ENCODE peak calls at places on chromosomes 4 and X, in four cellular contexts. T is HepG2, Q is SK-N-SH, M is K562. A is an unnamed sample.

GRCh38 chr4:150679767-150680088 is 97.8 kb downstream of the MAB21L2 start:
- DNase-seq in T (no peak), Q (no peak), M (no peak), A (no peak)

GRCh38 chr4:1504786-1505500 is 98.7 kb upstream of the NKX1-1 start:
- DNase-seq in T (no peak), Q (peak), M (no peak), A (no peak)

GRCh38 chrX:118495958-118496762 is 545 bp downstream of the DOCK11 start:
- DNase-seq in T (no peak), Q (peak), M (peak), A (peak)

GRCh38 chr4:183449193-183449888 is 4.9 kb downstream of the CDKN2AIP start:
- DNase-seq in T (no peak), Q (no peak), M (no peak), A (no peak)

GRCh38 chr4:108350332-108350731 is 181.6 kb upstream of the LEF1 start:
- DNase-seq in T (no peak), Q (peak), M (no peak), A (no peak)

GRCh38 chr4:70299643-70300042 is 35.1 kb upstream of the CABS1 start:
- DNase-seq in T (no peak), Q (no peak), M (no peak), A (no peak)

GRCh38 chr4:59973496-59973895 is 1226.6 kb upstream of the ADGRL3 start:
- DNase-seq in T (no peak), Q (no peak), M (no peak), A (no peak)

GRCh38 chr4:2583517-2583916 is 47.1 kb downstream of the FAM193A start:
- DNase-seq in T (no peak), Q (no peak), M (no peak), A (no peak)

GRCh38 chr4:164373021-164373420 is 380.9 kb upstream of the SMIM31 start:
- DNase-seq in T (no peak), Q (no peak), M (no peak), A (no peak)

GRCh38 chr4:87985097-87985886 is 9.8 kb downstream of the SPP1 start:
- DNase-seq in T (peak), Q (peak), M (no peak), A (peak)

GRCh38 chr4:13541176-13541604 is 3.1 kb downstream of the NKX3-2 start:
- DNase-seq in T (no peak), Q (peak), M (no peak), A (no peak)

GRCh38 chr4:184331155-184331995 is 113.7 kb upstream of the ENPP6 start:
- DNase-seq in T (no peak), Q (no peak), M (no peak), A (no peak)

GRCh38 chrX:119512145-119512800 is 44.0 kb downstream of the SLC25A5 start:
- DNase-seq in T (peak), Q (peak), M (peak), A (peak)

GRCh38 chr4:183398298-183399129 is 45.9 kb upstream of the CDKN2AIP start:
- DNase-seq in T (peak), Q (peak), M (peak), A (peak)

GRCh38 chr4:85370400-85371032 is 104.4 kb upstream of the ARHGAP24 start:
- DNase-seq in T (peak), Q (peak), M (peak), A (peak)

GRCh38 chr4:37542749-37543148 is 143.4 kb downstream of the RELL1 start:
- DNase-seq in T (no peak), Q (no peak), M (no peak), A (no peak)

GRCh38 chr4:102263024-102263787 is 82.1 kb downstream of the SLC39A8 start:
- DNase-seq in T (peak), Q (peak), M (peak), A (peak)

GRCh38 chr4:186669159-186669720 is 54.4 kb downstream of the FAT1 start:
- DNase-seq in T (peak), Q (peak), M (peak), A (no peak)

GRCh38 chrX:12245650-12246645 is 107.7 kb downstream of the FRMPD4 start:
- DNase-seq in T (no peak), Q (no peak), M (no peak), A (no peak)

GRCh38 chrX:9148626-9149385 is 114.9 kb upstream of the FAM9B start:
- DNase-seq in T (no peak), Q (no peak), M (no peak), A (no peak)

GRCh38 chr4:182062936-182063335 is 180.3 kb upstream of the TENM3 start:
- DNase-seq in T (no peak), Q (no peak), M (no peak), A (no peak)

GRCh38 chrX:38437093-38437492 is 84.7 kb downstream of the OTC start:
- DNase-seq in T (no peak), Q (no peak), M (no peak), A (no peak)

GRCh38 chrX:102739642-102740041 is 19.1 kb downstream of the GPRASP3 start:
- DNase-seq in T (no peak), Q (no peak), M (peak), A (no peak)

GRCh38 chrX:40153335-40154221 is 55.8 kb upstream of the BCOR start:
- DNase-seq in T (no peak), Q (peak), M (peak), A (peak)

GRCh38 chr4:8920289-8920965 is 48.8 kb upstream of the HMX1 start:
- DNase-seq in T (no peak), Q (no peak), M (no peak), A (no peak)

GRCh38 chr4:119099227-119099910 is 36.3 kb upstream of the MYOZ2 start:
- DNase-seq in T (no peak), Q (peak), M (no peak), A (no peak)

GRCh38 chrX:119708936-119709335 is 16.0 kb upstream of the SEPTIN6 start:
- DNase-seq in T (no peak), Q (no peak), M (no peak), A (no peak)

DNA sequence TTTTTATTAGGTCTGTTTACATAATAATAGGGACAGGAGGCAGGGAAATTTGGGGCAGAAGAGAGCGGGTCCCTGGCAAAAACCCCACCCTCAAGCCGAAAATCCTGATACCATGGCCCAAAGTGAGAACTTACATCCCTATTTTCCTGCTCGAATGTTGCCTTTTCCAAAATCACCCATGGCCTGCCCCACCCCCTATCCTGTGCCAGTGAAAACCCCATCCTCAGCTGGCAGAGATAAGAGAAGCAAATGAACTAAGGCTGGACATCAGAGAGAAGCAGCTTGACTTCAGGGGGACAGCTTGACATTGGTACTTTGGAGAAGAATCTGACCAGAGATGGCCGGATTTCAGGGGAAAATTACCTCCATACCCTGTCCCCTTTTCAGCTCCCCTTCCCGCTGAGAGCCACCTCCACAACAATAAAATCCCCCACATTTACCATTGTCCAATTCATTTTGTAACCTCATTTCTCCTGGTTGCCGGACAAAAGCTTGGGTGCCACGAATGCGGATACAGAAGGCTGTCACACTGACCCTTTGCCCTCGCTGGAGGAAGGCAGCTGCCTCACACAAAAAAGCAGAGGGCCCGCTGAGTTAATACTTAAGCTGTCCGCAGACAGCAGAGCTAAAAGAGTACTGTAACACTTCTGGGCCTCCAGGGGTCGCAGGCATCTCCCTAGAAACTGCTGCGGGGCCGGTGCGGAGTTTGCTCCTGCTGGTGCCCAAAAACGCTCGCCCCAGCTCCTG is 196.2 kb downstream of the SNCA start:
- DNase-seq in T (peak), Q (peak), M (peak), A (no peak)
- H3K4me3 ChIP-seq in T (peak), Q (peak), M (no peak), A (no peak)

GRCh38 chr4:25890653-25891485 is 23.2 kb upstream of the SMIM20 start:
- DNase-seq in T (no peak), Q (no peak), M (no peak), A (no peak)
- TF ChIP-seq REST in T (no peak), Q (no peak), M (no peak), A (no peak)

GRCh38 chr4:170080496-170080895 is 9.3 kb downstream of the AADAT start:
- DNase-seq in T (no peak), Q (no peak), M (no peak), A (no peak)

GRCh38 chr4:170083546-170083945 is 6.2 kb downstream of the AADAT start:
- DNase-seq in T (no peak), Q (no peak), M (no peak), A (no peak)

GRCh38 chr4:170079981-170080380 is 9.8 kb downstream of the AADAT start:
- DNase-seq in T (no peak), Q (no peak), M (no peak), A (no peak)
- TF ChIP-seq GABPA in T (no peak), Q (no peak), M (no peak), A (no peak)

DNA sequence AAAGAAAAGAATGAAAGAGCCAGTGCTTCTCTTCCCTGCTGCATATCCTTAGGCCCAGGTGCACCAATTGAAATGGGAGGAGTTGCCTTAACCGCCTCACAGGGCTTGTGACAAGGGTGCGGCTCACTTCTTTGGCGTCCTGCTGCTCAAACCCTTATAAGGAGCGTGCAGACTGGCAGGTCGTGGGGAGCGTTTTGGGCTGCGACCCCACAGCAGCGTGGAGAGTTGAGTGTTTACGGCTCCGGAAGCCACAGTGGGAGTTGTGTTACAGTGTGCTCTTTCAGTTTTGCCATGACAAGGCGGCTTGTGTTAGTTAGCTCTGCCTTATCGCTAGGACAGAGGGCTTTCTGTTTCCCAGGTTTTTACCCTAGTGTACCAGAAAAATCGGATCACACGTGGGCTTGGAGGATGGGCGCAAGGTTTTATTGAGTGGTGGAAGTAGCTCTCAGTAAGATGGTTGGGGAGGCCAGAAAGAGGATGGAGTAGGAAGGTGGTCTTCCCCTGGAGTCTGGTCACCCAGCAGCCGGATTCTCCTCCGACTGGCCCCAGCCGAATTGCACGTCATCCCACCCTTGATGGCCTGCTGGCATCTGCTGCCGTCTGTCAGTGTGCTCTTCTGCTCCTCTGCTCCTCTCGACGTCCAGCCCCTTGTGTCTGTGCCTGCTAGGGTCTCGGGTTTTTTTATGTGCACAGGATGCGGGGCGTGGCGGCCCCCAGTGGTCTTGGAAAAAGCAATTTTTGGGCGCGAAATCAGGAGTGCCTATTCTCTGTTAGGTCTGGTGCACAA is 718.9 kb downstream of the ARAP2 start:
- DNase-seq in T (no peak), Q (no peak), M (no peak), A (no peak)
- H3K4me3 ChIP-seq in T (no peak), Q (no peak), M (no peak), A (no peak)

GRCh38 chr4:6269651-6270511 is at the start of gene WFS1:
- DNase-seq in T (peak), Q (peak), M (peak), A (no peak)
- TF ChIP-seq REST in T (no peak), Q (no peak), M (no peak), A (no peak)

GRCh38 chr4:7635435-7635834 is 200.7 kb upstream of the PSAPL1 start:
- DNase-seq in T (no peak), Q (no peak), M (no peak), A (no peak)
- TF ChIP-seq GABPA in T (no peak), Q (no peak), M (no peak), A (no peak)

DNA sequence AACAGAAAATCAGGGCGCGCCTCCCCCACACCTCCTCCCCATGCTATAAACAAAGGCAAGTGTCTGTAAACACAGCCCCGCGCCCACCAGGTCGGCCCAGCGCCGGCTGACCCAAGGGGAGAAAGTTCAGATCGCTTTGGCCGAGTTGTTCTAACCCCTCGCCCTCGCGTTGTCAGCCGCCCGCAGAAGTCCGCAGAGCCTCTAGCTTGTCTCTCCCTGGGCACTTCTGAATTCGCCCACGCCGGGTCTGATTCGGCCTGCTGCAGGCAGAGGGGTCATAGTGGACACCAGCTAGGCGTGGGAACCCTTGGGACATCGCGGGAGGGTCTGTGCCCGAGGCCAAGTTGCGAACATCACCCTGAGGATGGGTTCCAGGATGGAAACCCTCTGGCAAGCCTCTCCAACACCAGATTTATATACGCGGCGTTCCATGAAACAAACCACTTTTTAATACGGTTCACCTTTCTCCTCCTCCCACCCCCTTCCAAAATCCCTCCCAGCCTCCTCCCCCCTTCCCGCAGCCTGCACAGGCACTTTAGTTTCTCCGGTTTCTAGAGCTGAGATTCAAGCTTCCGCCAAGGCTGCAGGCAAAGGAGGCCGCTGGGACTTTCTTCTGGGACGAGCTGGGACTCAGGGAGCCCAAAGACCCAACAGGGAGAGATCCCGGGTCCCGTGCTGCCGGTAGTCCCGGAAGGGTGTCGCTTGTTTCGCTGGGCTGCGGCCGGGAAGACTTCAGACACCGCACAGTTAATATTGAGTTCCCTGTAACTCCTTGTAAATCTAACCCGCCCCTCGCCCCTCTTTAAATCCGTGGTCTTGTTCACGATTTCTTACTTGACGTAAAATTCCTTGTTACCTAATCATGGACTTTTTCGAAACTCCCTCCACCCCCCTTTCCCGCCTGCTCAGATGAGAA is 4.7 kb downstream of the HAND2 start:
- DNase-seq in T (no peak), Q (peak), M (peak), A (no peak)
- H3K4me3 ChIP-seq in T (no peak), Q (peak), M (peak), A (no peak)

DNA sequence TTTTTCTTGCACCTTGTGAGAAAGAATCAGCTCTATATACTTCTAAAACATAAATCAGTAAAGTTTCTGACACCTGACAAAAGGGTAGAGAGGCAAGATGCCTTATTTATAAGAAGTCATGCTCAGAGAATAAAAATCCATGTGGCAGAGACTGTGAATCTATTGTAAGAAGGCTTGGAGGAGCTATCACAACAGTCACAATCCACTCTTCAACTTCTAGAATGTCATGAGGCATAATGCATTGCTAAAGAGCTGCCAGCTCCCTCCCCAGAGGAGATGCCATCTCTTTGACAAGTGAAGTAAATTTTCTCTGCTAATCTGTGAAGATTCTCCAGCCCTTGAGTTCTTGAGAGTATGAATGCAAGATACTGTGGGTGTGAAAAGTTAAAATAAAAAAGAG is 971.2 kb upstream of the IGFBP7 start:
- DNase-seq in T (no peak), Q (no peak), M (no peak), A (no peak)
- TF ChIP-seq REST in T (no peak), Q (no peak), M (no peak), A (no peak)

A was measured in HL-60.